ENCODE peak calls at places on chromosomes 1 and 21, in four cellular contexts. X is GM12892, N is esophagus muscularis mucosa, Y is K562. U is an unnamed sample.

GRCh38 chr1:6343506-6344405 is 49.8 kb downstream of the ACOT7 start:
- DNase-seq in X (peak; percentile 66), N (no peak), Y (peak; percentile 81), U (no peak)

GRCh38 chr1:221781102-221781744 is 39.3 kb upstream of the DUSP10 start:
- DNase-seq in X (no peak), N (no peak), Y (no peak), U (no peak)

GRCh38 chr21:16302851-16303282 is 573.1 kb downstream of the USP25 start:
- DNase-seq in X (no peak), N (no peak), Y (no peak), U (no peak)

GRCh38 chr1:221726331-221726692 is 15.6 kb downstream of the DUSP10 start:
- DNase-seq in X (no peak), N (no peak), Y (no peak), U (no peak)

GRCh38 chr1:90114521-90115141 is 119.7 kb downstream of the ZNF326 start:
- DNase-seq in X (no peak), N (no peak), Y (peak; percentile 60), U (no peak)

GRCh38 chr21:45259206-45259795 is 28.4 kb downstream of the POFUT2 start:
- DNase-seq in X (no peak), N (peak; percentile 72), Y (no peak), U (peak; percentile 67)

GRCh38 chr1:18077657-18078215 is 29.9 kb upstream of the IGSF21 start:
- DNase-seq in X (no peak), N (no peak), Y (no peak), U (no peak)

GRCh38 chr1:12245733-12246132 is 15.9 kb downstream of the VPS13D start:
- DNase-seq in X (no peak), N (no peak), Y (no peak), U (no peak)

GRCh38 chr1:93533677-93534076 is 85.8 kb downstream of the FNBP1L start:
- DNase-seq in X (no peak), N (no peak), Y (no peak), U (no peak)

GRCh38 chr21:35825370-35825769 is 235.0 kb downstream of the SETD4 start:
- DNase-seq in X (no peak), N (no peak), Y (no peak), U (no peak)

GRCh38 chr1:31439276-31439675 is 26.3 kb downstream of the SERINC2 start:
- DNase-seq in X (no peak), N (no peak), Y (no peak), U (no peak)

GRCh38 chr1:7781923-7782495 is 2.1 kb upstream of the PER3 start:
- DNase-seq in X (no peak), N (no peak), Y (no peak), U (no peak)

GRCh38 chr1:5933050-5933449 is 59.2 kb downstream of the NPHP4 start:
- DNase-seq in X (no peak), N (no peak), Y (no peak), U (peak; percentile 40)

GRCh38 chr1:202752799-202753198 is 42.5 kb upstream of the SYT2 start:
- DNase-seq in X (no peak), N (no peak), Y (no peak), U (no peak)

GRCh38 chr1:8077120-8077573 is 51.0 kb upstream of the ERRFI1 start:
- DNase-seq in X (no peak), N (no peak), Y (peak; percentile 59), U (no peak)

GRCh38 chr1:180594723-180595122 is 36.0 kb downstream of the OVAAL start:
- DNase-seq in X (no peak), N (no peak), Y (peak; percentile 71), U (no peak)

GRCh38 chr1:150971583-150972416 is 2.8 kb downstream of the CERS2 start:
- DNase-seq in X (no peak), N (no peak), Y (peak; percentile 71), U (no peak)

GRCh38 chr1:7425771-7426170 is 345.3 kb upstream of the VAMP3 start:
- DNase-seq in X (no peak), N (no peak), Y (no peak), U (no peak)

GRCh38 chr21:45417256-45417950 is 12.4 kb downstream of the COL18A1 start:
- DNase-seq in X (no peak), N (no peak), Y (no peak), U (no peak)

GRCh38 chr1:94335950-94336349 is 82.2 kb upstream of the ABCD3 start:
- DNase-seq in X (no peak), N (no peak), Y (peak; percentile 75), U (no peak)

GRCh38 chr21:39518845-39519205 is 67.1 kb downstream of the SH3BGR start:
- DNase-seq in X (no peak), N (no peak), Y (no peak), U (no peak)

GRCh38 chr1:204828352-204828850 is 42.3 kb upstream of the NFASC start:
- DNase-seq in X (peak; percentile 44), N (no peak), Y (peak; percentile 69), U (no peak)

GRCh38 chr1:9306006-9306405 is 13.3 kb downstream of the SPSB1 start:
- DNase-seq in X (no peak), N (no peak), Y (no peak), U (no peak)

GRCh38 chr1:114671011-114671938 is 1.4 kb upstream of the DENND2C start:
- DNase-seq in X (no peak), N (no peak), Y (no peak), U (no peak)

GRCh38 chr1:36350659-36351171 is 27.3 kb upstream of the EVA1B start:
- DNase-seq in X (no peak), N (no peak), Y (no peak), U (no peak)

GRCh38 chr1:98429851-98430496 is 231.5 kb upstream of the SNX7 start:
- DNase-seq in X (no peak), N (no peak), Y (no peak), U (no peak)

GRCh38 chr1:47725732-47726495 is 271.3 kb downstream of the TRABD2B start:
- DNase-seq in X (peak; percentile 59), N (no peak), Y (peak; percentile 80), U (no peak)

GRCh38 chr1:21926814-21927530 is 10.1 kb downstream of the HSPG2 start:
- DNase-seq in X (no peak), N (no peak), Y (no peak), U (no peak)

GRCh38 chr1:10714337-10715114 is 81.9 kb downstream of the CASZ1 start:
- DNase-seq in X (no peak), N (no peak), Y (no peak), U (no peak)

GRCh38 chr1:230122361-230123279 is 55.6 kb downstream of the GALNT2 start:
- DNase-seq in X (no peak), N (no peak), Y (no peak), U (no peak)

GRCh38 chr1:11531943-11532342 is 53.0 kb downstream of the DISP3 start:
- DNase-seq in X (no peak), N (no peak), Y (no peak), U (no peak)

GRCh38 chr1:225565845-225566244 is 87.1 kb downstream of the ENAH start:
- DNase-seq in X (no peak), N (no peak), Y (no peak), U (no peak)

GRCh38 chr1:61253059-61253735 is 170.8 kb downstream of the NFIA start:
- DNase-seq in X (no peak), N (peak; percentile 95), Y (peak; percentile 93), U (no peak)
- TF ChIP-seq POLR2AphosphoS5 in X (no peak), N (peak; percentile 54), Y (peak; percentile 54), U (peak; percentile 52)

GRCh38 chr1:206705187-206705586 is 20.5 kb downstream of the MAPKAPK2 start:
- DNase-seq in X (no peak), N (no peak), Y (no peak), U (no peak)

GRCh38 chr1:206704239-206704638 is 19.5 kb downstream of the MAPKAPK2 start:
- DNase-seq in X (no peak), N (no peak), Y (no peak), U (no peak)

GRCh38 chr1:206705744-206706297 is 21.1 kb downstream of the MAPKAPK2 start:
- DNase-seq in X (no peak), N (no peak), Y (no peak), U (no peak)

GRCh38 chr1:206702803-206703202 is 18.1 kb downstream of the MAPKAPK2 start:
- DNase-seq in X (no peak), N (no peak), Y (no peak), U (no peak)

DNA sequence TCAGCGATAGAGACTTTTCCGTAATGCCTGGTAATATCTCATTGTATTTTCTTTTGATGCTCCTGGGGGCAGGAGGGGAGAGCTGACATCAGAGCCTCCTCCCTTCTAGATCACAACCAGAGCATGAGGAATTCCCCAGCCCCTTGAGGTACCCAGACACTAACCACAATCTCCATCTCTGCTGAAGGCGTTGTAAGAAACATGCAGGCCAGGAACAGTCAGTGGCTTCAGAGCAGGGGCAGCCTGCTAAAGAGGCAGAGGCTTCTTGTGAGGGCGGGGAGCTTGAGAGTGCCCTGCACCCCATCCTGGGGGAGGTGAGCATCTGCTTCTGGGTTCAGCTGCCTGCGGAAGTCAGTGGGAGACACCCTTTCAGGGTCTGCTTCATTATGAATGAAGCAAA is 18.9 kb downstream of the MAPKAPK2 start:
- DNase-seq in X (no peak), N (no peak), Y (no peak), U (no peak)
- TF ChIP-seq POLR2AphosphoS5 in X (no peak), N (no peak), Y (no peak), U (no peak)

GRCh38 chr1:113123737-113124136 is 50.7 kb downstream of the LRIG2 start:
- DNase-seq in X (no peak), N (no peak), Y (no peak), U (no peak)
- TF ChIP-seq POLR2AphosphoS5 in X (no peak), N (no peak), Y (no peak), U (no peak)

GRCh38 chr1:87902830-87903614 is 574.3 kb downstream of the LMO4 start:
- DNase-seq in X (no peak), N (no peak), Y (peak; percentile 20), U (no peak)
- TF ChIP-seq POLR2AphosphoS5 in X (no peak), N (no peak), Y (no peak), U (no peak)

GRCh38 chr21:37463083-37463780 is 96.7 kb downstream of the DYRK1A start:
- DNase-seq in X (no peak), N (no peak), Y (peak; percentile 46), U (no peak)
- TF ChIP-seq POLR2AphosphoS5 in X (no peak), N (peak; percentile 14), Y (no peak), U (no peak)

GRCh38 chr21:36917487-36918158 is 48.8 kb downstream of the HLCS start:
- DNase-seq in X (no peak), N (no peak), Y (peak; percentile 37), U (no peak)
- TF ChIP-seq POLR2AphosphoS5 in X (no peak), N (no peak), Y (no peak), U (no peak)

U was measured in vagina.